ENCODE peak calls at places on chromosomes 1 and 21, in five cellular contexts. One of them, this sample, is unnamed.
A peak's percentile ranks its signal among the peaks of the same experiment; 100 is the strongest.

GRCh38 chr1:93000291-93000690 is 39.0 kb upstream of the DIPK1A start:
- DNase-seq in A549: no peak
- DNase-seq in H1: no peak
- DNase-seq in sigmoid colon: no peak
- DNase-seq in ovary: no peak
- DNase-seq in this sample: no peak

GRCh38 chr1:28136636-28137613 is 39.6 kb downstream of the PTAFR start:
- DNase-seq in sigmoid colon: no peak
- DNase-seq in A549: no peak
- DNase-seq in H1: no peak
- DNase-seq in ovary: no peak
- DNase-seq in this sample: no peak

GRCh38 chr1:88973520-88974137 is 18.8 kb downstream of the KYAT3 start:
- DNase-seq in H1: no peak
- DNase-seq in ovary: no peak
- DNase-seq in sigmoid colon: no peak
- DNase-seq in A549: peak; percentile 25
- DNase-seq in this sample: no peak

GRCh38 chr1:169360415-169360814 is 7.2 kb downstream of the NME7 start:
- DNase-seq in A549: no peak
- DNase-seq in ovary: no peak
- DNase-seq in sigmoid colon: no peak
- DNase-seq in H1: no peak
- DNase-seq in this sample: no peak

GRCh38 chr1:11581455-11581854 is 72.8 kb downstream of the FBXO2 start:
- DNase-seq in sigmoid colon: no peak
- DNase-seq in A549: no peak
- DNase-seq in ovary: no peak
- DNase-seq in H1: no peak
- DNase-seq in this sample: no peak

GRCh38 chr1:19169642-19170041 is 40.4 kb downstream of the UBR4 start:
- DNase-seq in sigmoid colon: no peak
- DNase-seq in ovary: no peak
- DNase-seq in A549: no peak
- DNase-seq in H1: no peak
- DNase-seq in this sample: no peak

GRCh38 chr1:93437976-93438605 is 9.8 kb upstream of the FNBP1L start:
- DNase-seq in H1: no peak
- DNase-seq in A549: peak; percentile 51
- DNase-seq in ovary: no peak
- DNase-seq in sigmoid colon: no peak
- DNase-seq in this sample: no peak

GRCh38 chr1:200006711-200007110 is 20.8 kb upstream of the NR5A2 start:
- DNase-seq in A549: no peak
- DNase-seq in ovary: no peak
- DNase-seq in sigmoid colon: no peak
- DNase-seq in H1: no peak
- DNase-seq in this sample: no peak

GRCh38 chr1:54716299-54717047 is 812 bp downstream of the TTC4 start:
- DNase-seq in H1: no peak
- DNase-seq in sigmoid colon: no peak
- DNase-seq in A549: no peak
- DNase-seq in ovary: no peak
- DNase-seq in this sample: no peak

GRCh38 chr21:34960672-34961071 is 88.4 kb downstream of the RUNX1 start:
- DNase-seq in H1: no peak
- DNase-seq in A549: no peak
- DNase-seq in ovary: no peak
- DNase-seq in sigmoid colon: no peak
- DNase-seq in this sample: no peak

GRCh38 chr21:45054927-45055612 is 19.3 kb upstream of the ADARB1 start:
- DNase-seq in H1: no peak
- DNase-seq in A549: no peak
- DNase-seq in ovary: no peak
- DNase-seq in sigmoid colon: peak; percentile 78
- DNase-seq in this sample: no peak

GRCh38 chr1:39177641-39178040 is 26.9 kb upstream of the MACF1 start:
- DNase-seq in sigmoid colon: no peak
- DNase-seq in A549: no peak
- DNase-seq in ovary: no peak
- DNase-seq in H1: no peak
- DNase-seq in this sample: no peak

GRCh38 chr1:29826646-29827045 is 590.3 kb downstream of the PTPRU start:
- DNase-seq in H1: no peak
- DNase-seq in sigmoid colon: no peak
- DNase-seq in ovary: no peak
- DNase-seq in A549: no peak
- DNase-seq in this sample: no peak

GRCh38 chr1:102097451-102097850 is 100.7 kb upstream of the OLFM3 start:
- DNase-seq in sigmoid colon: no peak
- DNase-seq in ovary: no peak
- DNase-seq in H1: no peak
- DNase-seq in A549: no peak
- DNase-seq in this sample: no peak

GRCh38 chr1:24849653-24850295 is 80.3 kb downstream of the RUNX3 start:
- DNase-seq in ovary: no peak
- DNase-seq in sigmoid colon: peak; percentile 61
- DNase-seq in H1: no peak
- DNase-seq in A549: peak; percentile 40
- DNase-seq in this sample: no peak

GRCh38 chr21:42216726-42217572 is 2.0 kb upstream of the ABCG1 start:
- DNase-seq in sigmoid colon: no peak
- DNase-seq in H1: no peak
- DNase-seq in ovary: no peak
- DNase-seq in A549: no peak
- DNase-seq in this sample: no peak

GRCh38 chr1:100902365-100902764 is 6.5 kb downstream of the SLC30A7 start:
- DNase-seq in ovary: no peak
- DNase-seq in H1: no peak
- DNase-seq in A549: no peak
- DNase-seq in sigmoid colon: no peak
- DNase-seq in this sample: no peak

GRCh38 chr1:152244576-152244975 is 20.6 kb upstream of the HRNR start:
- DNase-seq in sigmoid colon: no peak
- DNase-seq in H1: no peak
- DNase-seq in ovary: no peak
- DNase-seq in A549: no peak
- DNase-seq in this sample: no peak

GRCh38 chr1:6071219-6071618 is 25.5 kb downstream of the KCNAB2 start:
- DNase-seq in ovary: no peak
- DNase-seq in sigmoid colon: no peak
- DNase-seq in A549: no peak
- DNase-seq in H1: no peak
- DNase-seq in this sample: no peak

GRCh38 chr1:7616076-7616833 is 154.8 kb upstream of the VAMP3 start:
- DNase-seq in A549: peak; percentile 10
- DNase-seq in H1: no peak
- DNase-seq in ovary: peak; percentile 37
- DNase-seq in sigmoid colon: peak; percentile 60
- DNase-seq in this sample: no peak

GRCh38 chr1:115284209-115284608 is 53.8 kb downstream of the NGF start:
- DNase-seq in ovary: no peak
- DNase-seq in sigmoid colon: no peak
- DNase-seq in H1: no peak
- DNase-seq in A549: no peak
- DNase-seq in this sample: peak; percentile 72

GRCh38 chr1:213606252-213606820 is 381.4 kb upstream of the PROX1 start:
- DNase-seq in ovary: no peak
- DNase-seq in H1: no peak
- DNase-seq in sigmoid colon: no peak
- DNase-seq in A549: no peak
- DNase-seq in this sample: no peak

GRCh38 chr1:202689493-202690342 is 20.5 kb downstream of the SYT2 start:
- DNase-seq in H1: no peak
- DNase-seq in A549: no peak
- DNase-seq in ovary: no peak
- DNase-seq in sigmoid colon: no peak
- DNase-seq in this sample: no peak

GRCh38 chr1:10759413-10760200 is 36.8 kb downstream of the CASZ1 start:
- DNase-seq in H1: no peak
- DNase-seq in A549: no peak
- DNase-seq in sigmoid colon: no peak
- DNase-seq in ovary: no peak
- DNase-seq in this sample: no peak

GRCh38 chr1:17564458-17565393 is 25.2 kb downstream of the ARHGEF10L start:
- DNase-seq in sigmoid colon: no peak
- DNase-seq in H1: no peak
- DNase-seq in ovary: no peak
- DNase-seq in A549: no peak
- DNase-seq in this sample: no peak

GRCh38 chr1:210123383-210123782 is 109.2 kb upstream of the SERTAD4 start:
- DNase-seq in A549: no peak
- DNase-seq in H1: no peak
- DNase-seq in ovary: no peak
- DNase-seq in sigmoid colon: no peak
- DNase-seq in this sample: no peak

GRCh38 chr1:210125143-210125542 is 107.5 kb upstream of the SERTAD4 start:
- DNase-seq in sigmoid colon: no peak
- DNase-seq in A549: no peak
- DNase-seq in H1: no peak
- DNase-seq in ovary: no peak
- DNase-seq in this sample: no peak

GRCh38 chr1:210129092-210129491 is 103.5 kb upstream of the SERTAD4 start:
- DNase-seq in A549: no peak
- DNase-seq in H1: no peak
- DNase-seq in sigmoid colon: no peak
- DNase-seq in ovary: no peak
- DNase-seq in this sample: no peak

GRCh38 chr1:210129759-210130158 is 102.8 kb upstream of the SERTAD4 start:
- DNase-seq in A549: no peak
- DNase-seq in ovary: no peak
- DNase-seq in sigmoid colon: no peak
- DNase-seq in H1: no peak
- DNase-seq in this sample: no peak

GRCh38 chr1:210123924-210124589 is 108.5 kb upstream of the SERTAD4 start:
- DNase-seq in sigmoid colon: no peak
- DNase-seq in H1: no peak
- DNase-seq in A549: peak; percentile 21
- DNase-seq in ovary: no peak
- DNase-seq in this sample: no peak
- TF ChIP-seq EP300 in sigmoid colon: no peak
- TF ChIP-seq EP300 in H1: no peak
- TF ChIP-seq EP300 in A549: no peak
- TF ChIP-seq EP300 in ovary: no peak
- TF ChIP-seq EP300 in this sample: no peak

DNA sequence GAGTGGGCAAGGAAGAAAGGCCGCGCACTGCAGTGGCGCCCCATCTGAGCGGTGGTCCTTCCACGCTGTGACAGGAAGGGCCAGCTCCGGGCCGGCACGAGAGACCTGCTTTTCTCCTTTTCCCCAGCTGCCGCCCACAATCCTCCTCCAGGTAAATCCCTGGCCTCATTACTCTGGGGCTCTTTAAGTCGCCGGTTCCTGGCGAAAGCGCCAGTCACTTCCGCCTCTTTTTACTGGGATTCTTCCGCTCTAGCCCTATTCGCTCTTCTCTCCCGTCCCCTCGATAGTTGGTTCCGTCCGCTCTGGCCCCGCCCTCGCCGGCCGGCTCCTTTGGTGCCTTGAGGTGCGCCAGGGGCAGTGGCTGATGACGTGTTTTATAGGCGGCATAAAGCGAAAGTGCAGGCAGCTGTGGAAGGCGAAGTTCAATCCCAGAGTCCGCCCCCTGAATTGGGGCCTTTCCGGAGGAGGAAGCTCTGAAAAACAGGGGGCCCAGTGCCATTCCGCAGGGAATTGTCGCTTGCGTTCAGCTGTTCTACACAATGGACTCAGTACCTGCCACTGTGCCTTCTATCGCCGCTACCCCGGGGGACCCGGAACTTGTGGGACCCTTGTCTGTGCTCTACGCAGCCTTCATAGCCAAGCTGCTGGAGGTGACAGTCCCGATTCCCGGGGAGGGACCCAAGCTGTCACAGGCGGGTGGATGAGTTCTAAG is 26.2 kb downstream of the MIA3 start:
- DNase-seq in sigmoid colon: peak; percentile 98
- DNase-seq in A549: peak; percentile 99
- DNase-seq in H1: peak; percentile 93
- DNase-seq in ovary: peak; percentile 94
- DNase-seq in this sample: peak; percentile 95
- TF ChIP-seq EP300 in sigmoid colon: no peak
- TF ChIP-seq EP300 in A549: no peak
- TF ChIP-seq EP300 in H1: peak; percentile 98
- TF ChIP-seq EP300 in ovary: no peak
- TF ChIP-seq EP300 in this sample: peak; percentile 80

DNA sequence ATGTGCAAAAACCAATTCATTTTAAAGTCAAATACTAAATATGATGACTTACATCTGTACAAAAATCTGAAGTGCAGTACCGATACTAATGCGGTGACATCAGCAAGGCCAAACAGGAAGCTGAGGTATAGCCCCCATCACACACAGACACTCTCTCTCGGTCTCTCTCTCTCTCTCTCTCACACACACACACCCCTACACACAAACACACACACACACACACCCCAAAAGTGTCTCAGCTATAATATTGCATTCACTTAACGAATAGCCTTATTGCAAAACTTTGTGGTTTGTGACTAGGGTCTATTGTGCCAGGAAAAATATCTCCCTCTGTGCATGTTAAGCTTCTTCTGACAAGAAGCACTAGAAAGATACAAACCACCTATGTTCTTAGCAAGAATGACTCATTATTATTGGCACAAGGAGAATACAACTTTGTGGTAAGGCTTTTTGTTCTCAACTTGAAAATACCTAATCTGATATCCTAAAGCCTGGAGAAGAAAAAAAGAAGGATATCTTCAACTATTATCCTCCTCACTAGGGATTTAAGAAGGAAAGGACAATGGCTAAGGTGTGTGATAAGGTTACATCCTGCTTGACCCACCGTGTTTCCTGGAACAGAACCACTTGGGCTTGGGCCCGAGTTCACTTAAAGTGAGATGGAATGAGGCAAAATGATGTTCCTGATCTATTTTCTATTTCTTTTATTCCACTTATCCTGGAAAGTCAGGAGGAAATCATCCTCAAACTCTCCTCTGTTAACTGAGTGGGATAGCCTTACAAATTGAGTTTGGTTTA is 107.1 kb downstream of the NIBAN1 start:
- DNase-seq in H1: no peak
- DNase-seq in A549: no peak
- DNase-seq in ovary: no peak
- DNase-seq in sigmoid colon: no peak
- DNase-seq in this sample: peak; percentile 31
- TF ChIP-seq EP300 in H1: no peak
- TF ChIP-seq EP300 in A549: no peak
- TF ChIP-seq EP300 in ovary: no peak
- TF ChIP-seq EP300 in sigmoid colon: no peak
- TF ChIP-seq EP300 in this sample: no peak

GRCh38 chr1:217630711-217631591 is at the start of the genes GPATCH2 and SPATA17:
- DNase-seq in ovary: peak; percentile 73
- DNase-seq in sigmoid colon: peak; percentile 85
- DNase-seq in H1: peak; percentile 44
- DNase-seq in A549: peak; percentile 92
- DNase-seq in this sample: peak; percentile 32
- TF ChIP-seq EP300 in ovary: no peak
- TF ChIP-seq EP300 in sigmoid colon: no peak
- TF ChIP-seq EP300 in H1: peak; percentile 98
- TF ChIP-seq EP300 in A549: no peak
- TF ChIP-seq EP300 in this sample: peak; percentile 74

This sample was measured in tibial nerve.